ENCODE peak calls at places on chromosome 22, in seven cellular contexts. V is ELF-1; L is activated naive CD8-positive, alpha-beta T cell treated with anti-CD3 and anti-CD28 coated beads, Interleukin-2, amount 10 ng/mL, durations not matched to agents 7 days and 5 days; K is left ventricle myocardium superior; E is A172; A is glomerular endothelial cell; F is gastrocnemius medialis. G is an unnamed sample.

GRCh38 chr22:31295831-31296230 is 3.5 kb upstream of the PIK3IP1 start:
- DNase-seq in V (no peak), L (no peak), K (no peak), E (peak), A (no peak), F (no peak), G (no peak)

GRCh38 chr22:19784396-19785175 is 24.0 kb downstream of the TBX1 start:
- DNase-seq in V (no peak), L (no peak), K (peak), E (no peak), A (no peak), F (no peak), G (no peak)

GRCh38 chr22:23538502-23538860 is 41.6 kb downstream of the IGLL1 start:
- DNase-seq in V (no peak), L (no peak), K (no peak), E (no peak), A (no peak), F (no peak), G (no peak)

GRCh38 chr22:22748756-22749155 is 104.3 kb downstream of the GGTLC2 start:
- DNase-seq in V (no peak), L (no peak), K (no peak), E (no peak), A (no peak), F (no peak), G (no peak)

GRCh38 chr22:50276143-50276542 is 6.0 kb upstream of the MAPK11 start:
- DNase-seq in V (no peak), L (peak), K (peak), E (no peak), A (no peak), F (no peak), G (peak)

GRCh38 chr22:37225481-37225880 is 13.2 kb upstream of the SSTR3 start:
- DNase-seq in V (no peak), L (no peak), K (no peak), E (no peak), A (no peak), F (no peak), G (no peak)

GRCh38 chr22:31019276-31019930 is 50.3 kb downstream of the TUG1 start:
- DNase-seq in V (peak), L (no peak), K (no peak), E (no peak), A (no peak), F (no peak), G (no peak)

GRCh38 chr22:40408718-40409612 is 38.6 kb downstream of the SGSM3 start:
- DNase-seq in V (no peak), L (no peak), K (no peak), E (no peak), A (no peak), F (no peak), G (no peak)

GRCh38 chr22:24803064-24803542 is 2.9 kb upstream of the SGSM1 start:
- DNase-seq in V (peak), L (peak), K (peak), E (peak), A (no peak), F (no peak), G (no peak)

GRCh38 chr22:47629273-47629711 is 866.8 kb downstream of the TBC1D22A start:
- DNase-seq in V (no peak), L (no peak), K (no peak), E (no peak), A (no peak), F (no peak), G (no peak)

GRCh38 chr22:44605486-44605885 is 96.5 kb upstream of the PRR5 start:
- DNase-seq in V (no peak), L (no peak), K (no peak), E (no peak), A (no peak), F (no peak), G (no peak)

GRCh38 chr22:30968015-30968923 is at the start of gene MORC2:
- DNase-seq in V (peak), L (no peak), K (peak), E (peak), A (no peak), F (peak), G (no peak)

G was measured in CD14-positive monocyte.